ENCODE peak calls at places on chromosomes 1 and 21, in eight cellular contexts. X is caudate nucleus, K is hepatocyte, I is spleen, Q is HEK293T, O is amniotic stem cell, E is HT1080, S is GM13976. L is an unnamed sample.

GRCh38 chr21:23936224-23936623 is 1671.1 kb downstream of the MRPL39 start:
- DNase-seq in X (no peak), K (peak; percentile 5), I (no peak), Q (peak; percentile 18), O (peak; percentile 25), E (peak; percentile 4), S (peak; percentile 11), L (peak; percentile 40)

GRCh38 chr1:233224291-233224690 is 71.2 kb downstream of the PCNX2 start:
- DNase-seq in X (no peak), K (no peak), I (no peak), Q (no peak), O (no peak), E (no peak), S (no peak), L (no peak)

GRCh38 chr21:45286671-45287437 is 841 bp downstream of the POFUT2 start:
- DNase-seq in X (no peak), K (peak; percentile 64), I (peak; percentile 82), Q (no peak), O (no peak), E (no peak), S (no peak), L (no peak)

GRCh38 chr1:176843352-176844297 is 320.9 kb downstream of the ASTN1 start:
- DNase-seq in X (peak; percentile 2), K (peak; percentile 64), I (no peak), Q (peak; percentile 48), O (no peak), E (no peak), S (peak; percentile 7), L (peak; percentile 67)

GRCh38 chr1:17676387-17677060 is 78.6 kb upstream of the ACTL8 start:
- DNase-seq in X (no peak), K (no peak), I (no peak), Q (no peak), O (no peak), E (no peak), S (no peak), L (peak; percentile 7)

GRCh38 chr1:216836316-216836715 is 113.1 kb upstream of the ESRRG start:
- DNase-seq in X (no peak), K (no peak), I (no peak), Q (no peak), O (no peak), E (no peak), S (no peak), L (no peak)

GRCh38 chr1:156356875-156357534 is 12.0 kb upstream of the RHBG start:
- DNase-seq in X (peak; percentile 10), K (peak; percentile 87), I (peak; percentile 79), Q (peak; percentile 84), O (no peak), E (peak; percentile 26), S (peak; percentile 89), L (no peak)

GRCh38 chr1:32137111-32137510 is 29.3 kb downstream of the KPNA6 start:
- DNase-seq in X (no peak), K (no peak), I (no peak), Q (no peak), O (no peak), E (no peak), S (no peak), L (no peak)

GRCh38 chr1:177569476-177569875 is 398.7 kb downstream of the BRINP2 start:
- DNase-seq in X (no peak), K (no peak), I (no peak), Q (no peak), O (no peak), E (peak; percentile 34), S (no peak), L (no peak)

GRCh38 chr1:226446058-226446457 is 38.2 kb upstream of the PARP1 start:
- DNase-seq in X (no peak), K (no peak), I (no peak), Q (no peak), O (no peak), E (no peak), S (no peak), L (no peak)

GRCh38 chr1:62333431-62333830 is 14.2 kb upstream of the KANK4 start:
- DNase-seq in X (no peak), K (no peak), I (peak; percentile 29), Q (no peak), O (no peak), E (peak; percentile 68), S (no peak), L (peak; percentile 55)

GRCh38 chr1:116808476-116809180 is 54.4 kb downstream of the CD2 start:
- DNase-seq in X (no peak), K (no peak), I (no peak), Q (no peak), O (no peak), E (no peak), S (no peak), L (no peak)

GRCh38 chr21:44318489-44319285 is 18.8 kb downstream of the PFKL start:
- DNase-seq in X (no peak), K (no peak), I (no peak), Q (no peak), O (no peak), E (no peak), S (no peak), L (no peak)